ENCODE peak calls at places on chromosomes 11 and 22, in four cellular contexts. L is small intestine, G is sigmoid colon, I is HCT116. T is an unnamed sample. For H3K36me3, the result is how much of the 10 kb centered on the place peaks cover.

GRCh38 chr11:36631704-36632287 is 33.8 kb upstream of the RAG2 start:
- DNase-seq in G (no peak), L (no peak), I (no peak), T (no peak)

GRCh38 chr22:36294293-36294620 is 41.3 kb downstream of the APOL1 start:
- DNase-seq in L (no peak), I (no peak), G (no peak), T (no peak)

GRCh38 chr11:2777396-2777795 is 77.6 kb upstream of the KCNQ1OT1 start:
- DNase-seq in L (no peak), G (peak), I (no peak), T (no peak)

GRCh38 chr11:2178906-2179494 is 7.4 kb upstream of the TH start:
- DNase-seq in L (no peak), I (peak), G (no peak), T (no peak)

GRCh38 chr22:50074551-50075042 is 10.6 kb downstream of the MLC1 start:
- DNase-seq in G (no peak), L (peak), I (no peak), T (no peak)

GRCh38 chr11:57277845-57278720 is 41.0 kb upstream of the APLNR start:
- DNase-seq in L (peak), G (peak), I (peak), T (no peak)

GRCh38 chr22:29684244-29684643 is 35.6 kb upstream of the CABP7 start:
- DNase-seq in I (no peak), G (no peak), L (no peak), T (no peak)

GRCh38 chr11:20990447-20990846 is 321.1 kb downstream of the NELL1 start:
- DNase-seq in L (no peak), I (no peak), G (no peak), T (no peak)

GRCh38 chr11:74630043-74630442 is 37.7 kb downstream of the POLD3 start:
- DNase-seq in G (no peak), L (no peak), I (no peak), T (no peak)

GRCh38 chr22:30506507-30506968 is 1.0 kb upstream of the SEC14L4 start:
- DNase-seq in G (no peak), L (peak), I (no peak), T (no peak)

GRCh38 chr11:65435330-65435931 is 12.8 kb downstream of the NEAT1 start:
- DNase-seq in G (peak), I (no peak), L (no peak), T (no peak)

GRCh38 chr22:35684270-35684700 is 33.4 kb upstream of the APOL5 start:
- DNase-seq in I (no peak), G (no peak), L (no peak), T (no peak)

GRCh38 chr22:23565288-23565941 is 14.7 kb downstream of the IGLL1 start:
- DNase-seq in G (peak), L (no peak), I (peak), T (no peak)

GRCh38 chr11:62055970-62056369 is 67.8 kb upstream of the INCENP start:
- DNase-seq in G (peak), I (no peak), L (no peak), T (no peak)

GRCh38 chr11:103699656-103700055 is 336.8 kb upstream of the DDI1 start:
- DNase-seq in G (no peak), L (no peak), I (no peak), T (no peak)

GRCh38 chr11:66373261-66373660 is 1.7 kb upstream of the SLC29A2 start:
- DNase-seq in G (no peak), I (no peak), L (no peak), T (no peak)

GRCh38 chr11:111694851-111695250 is 71.3 kb downstream of the PPP2R1B start:
- DNase-seq in L (peak), I (no peak), G (no peak), T (no peak)
- H3K36me3 ChIP-seq in L (under half), I (under half), G (under half), T (under half)

DNA sequence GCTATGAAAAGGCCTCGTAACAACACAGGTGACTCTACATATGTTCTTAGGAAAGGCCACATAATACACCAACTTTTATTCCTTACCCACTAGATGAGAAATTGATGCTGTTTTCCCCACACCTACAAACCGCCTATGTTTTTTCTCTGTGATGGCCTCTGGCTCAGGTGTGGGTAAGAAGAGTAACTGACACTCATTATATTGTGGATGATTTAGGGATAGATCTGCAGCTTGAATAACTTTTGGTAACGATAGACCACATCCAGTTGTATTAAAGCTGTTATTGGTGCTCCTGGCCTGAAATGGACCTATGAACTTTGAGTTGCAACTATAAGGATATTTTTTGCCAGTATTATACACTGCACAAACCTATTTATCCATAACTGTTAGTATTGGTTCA is 3.6 kb downstream of the LDHA start:
- DNase-seq in G (no peak), L (no peak), I (no peak), T (no peak)
- H3K36me3 ChIP-seq in G (under half), L (under half), I (under half), T (under half)

DNA sequence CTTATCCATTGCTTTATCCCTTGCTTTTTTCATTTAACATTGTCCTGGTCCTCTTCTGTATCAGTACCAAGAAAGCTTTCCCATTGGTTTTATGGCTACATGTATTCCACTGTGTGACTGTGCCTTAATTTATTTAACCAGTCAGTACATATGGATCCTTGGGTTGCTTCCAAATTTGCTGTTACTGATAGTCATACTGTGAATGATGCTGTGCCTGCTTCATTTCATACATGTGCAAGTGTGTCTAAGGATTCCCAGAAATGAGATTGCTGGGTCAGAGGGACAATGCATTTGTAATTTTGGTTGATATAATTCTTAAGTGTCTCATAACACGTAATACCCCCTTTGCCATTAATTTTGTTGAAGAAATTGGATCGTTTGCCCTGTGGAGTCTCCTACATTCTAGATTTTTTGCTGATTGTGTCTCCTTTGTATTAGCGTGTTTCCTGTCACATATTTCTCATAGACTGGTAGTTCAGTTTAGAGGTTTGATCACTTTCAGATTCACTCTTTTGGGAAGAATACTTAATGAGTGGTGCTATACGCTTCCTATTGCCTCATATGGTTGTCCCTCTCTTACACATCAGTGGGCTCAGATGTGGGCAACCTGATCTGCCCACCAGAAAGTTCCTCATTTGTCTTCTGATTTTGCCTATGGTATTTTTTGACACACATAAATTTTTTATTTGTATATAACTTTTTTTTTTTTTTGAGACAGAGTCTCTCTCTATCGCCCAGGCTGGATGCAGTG is 35.2 kb downstream of the MYBPC3 start:
- DNase-seq in L (no peak), G (no peak), I (no peak), T (no peak)
- H3K36me3 ChIP-seq in L (under half), G (under half), I (under half), T (under half)

DNA sequence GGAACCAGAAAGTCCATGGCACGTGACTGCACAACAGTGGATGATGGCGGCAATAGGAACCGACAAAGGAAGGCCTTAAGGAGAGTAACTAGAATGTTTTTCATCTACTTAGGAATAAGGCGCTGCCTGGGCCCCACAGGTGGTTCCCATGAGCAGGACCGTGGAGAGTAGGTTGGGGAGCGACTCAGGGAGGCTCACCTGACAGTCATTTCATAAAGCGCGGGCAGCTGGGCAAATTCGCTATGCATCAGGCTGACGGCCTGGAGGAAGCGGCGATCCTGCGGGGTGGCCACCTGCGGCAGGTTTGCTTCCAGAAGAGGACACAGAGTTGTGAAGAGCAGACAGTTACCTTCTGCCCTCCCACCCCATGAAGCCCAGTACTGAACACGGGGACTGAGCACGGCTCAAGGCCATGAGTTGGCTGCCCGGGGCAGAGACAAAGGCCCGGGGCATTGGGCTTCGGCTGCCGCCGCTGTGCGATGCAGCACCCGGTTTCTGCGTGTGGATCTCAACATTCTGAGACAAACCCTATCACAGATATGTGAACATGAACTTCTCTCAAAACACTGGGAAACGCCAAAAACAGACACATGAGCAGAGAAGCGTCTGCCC is 25.8 kb downstream of the HPS4 start:
- DNase-seq in L (no peak), I (no peak), G (no peak), T (no peak)
- H3K36me3 ChIP-seq in L (under half), I (under half), G (under half), T (under half)

DNA sequence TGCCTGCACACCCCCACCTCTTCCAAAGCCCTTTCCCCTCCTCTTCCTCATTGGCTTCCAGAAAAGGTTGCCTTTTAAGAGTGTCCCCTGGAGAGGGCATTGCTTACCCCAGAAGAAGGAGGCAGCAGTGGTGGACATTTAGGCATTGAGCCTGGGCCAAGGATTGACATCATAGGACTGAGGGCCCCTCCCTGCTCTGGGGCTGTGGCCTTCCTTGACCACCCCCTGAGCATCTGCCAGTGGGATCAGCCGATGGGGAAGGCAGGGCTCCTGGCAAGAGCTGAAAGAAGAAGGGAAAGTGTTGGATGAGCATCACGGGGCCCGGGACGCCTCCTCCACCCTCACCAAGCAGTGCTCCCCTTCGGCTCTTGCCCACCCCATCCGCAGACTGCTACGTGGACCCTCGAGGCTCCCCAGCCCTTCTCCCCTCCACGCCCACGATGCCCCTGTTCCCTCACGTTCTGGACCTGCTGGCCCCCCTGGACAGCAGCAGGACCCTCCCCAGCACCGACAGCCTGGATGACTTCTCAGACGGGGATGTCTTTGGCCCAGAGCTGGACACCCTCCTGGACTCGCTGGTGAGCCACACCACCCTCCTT is 37.4 kb downstream of the ZC3H7B start:
- DNase-seq in G (no peak), I (no peak), L (no peak), T (no peak)
- H3K36me3 ChIP-seq in G (under half), I (under half), L (under half), T (under half)

GRCh38 chr11:107430525-107430924 is 27.1 kb downstream of the CWF19L2 start:
- DNase-seq in L (no peak), G (no peak), I (no peak), T (no peak)
- H3K36me3 ChIP-seq in L (under half), G (under half), I (under half), T (under half)

GRCh38 chr11:93481696-93482095 is 61.5 kb downstream of the SMCO4 start:
- DNase-seq in I (no peak), G (no peak), L (no peak), T (no peak)

GRCh38 chr11:93477684-93478234 is 65.4 kb downstream of the SMCO4 start:
- DNase-seq in L (no peak), I (no peak), G (no peak), T (no peak)

GRCh38 chr11:93481279-93481678 is 61.9 kb downstream of the SMCO4 start:
- DNase-seq in G (no peak), I (no peak), L (peak), T (no peak)

GRCh38 chr11:93478841-93479240 is 64.3 kb downstream of the SMCO4 start:
- DNase-seq in G (no peak), I (no peak), L (no peak), T (no peak)

GRCh38 chr11:93480756-93481155 is 62.4 kb downstream of the SMCO4 start:
- DNase-seq in L (no peak), I (no peak), G (no peak), T (no peak)
- H3K36me3 ChIP-seq in L (under half), I (under half), G (under half), T (under half)